ENCODE peak calls at places on chromosomes 4 and X, in eight cellular contexts. X, F, N, I, G, D, V and W are unnamed samples.

GRCh38 chr4:56356650-56357049 is 30.6 kb downstream of the AASDH start:
- DNase-seq in V (no peak), X (no peak), G (no peak), F (no peak), N (no peak), D (no peak), I (no peak), W (no peak)

GRCh38 chr4:174217273-174218126 is 66.0 kb downstream of the FBXO8 start:
- DNase-seq in G (peak; percentile 37), V (peak; percentile 4), N (no peak), I (peak; percentile 45), D (no peak), X (no peak), F (no peak), W (no peak)

GRCh38 chr4:28225005-28225404 is 1364.4 kb downstream of the STIM2 start:
- DNase-seq in F (no peak), D (no peak), I (peak; percentile 67), X (no peak), V (peak; percentile 18), N (peak; percentile 27), G (peak; percentile 67), W (no peak)

GRCh38 chr4:121256887-121257426 is 92.8 kb upstream of the TNIP3 start:
- DNase-seq in I (no peak), D (no peak), N (no peak), G (no peak), V (no peak), F (no peak), X (no peak), W (no peak)

GRCh38 chr4:39855909-39856512 is 121.7 kb downstream of the PDS5A start:
- DNase-seq in G (peak; percentile 48), F (no peak), D (no peak), X (no peak), I (no peak), V (no peak), N (no peak), W (no peak)

GRCh38 chrX:72297953-72298730 is 7.6 kb downstream of the CITED1 start:
- DNase-seq in V (no peak), N (peak; percentile 23), I (peak; percentile 41), X (no peak), F (no peak), G (no peak), D (no peak), W (no peak)

GRCh38 chr4:180610317-180610716 is 1632.9 kb upstream of the TENM3 start:
- DNase-seq in V (no peak), D (no peak), N (no peak), X (no peak), F (no peak), I (no peak), G (peak; percentile 25), W (no peak)

GRCh38 chr4:60663769-60664168 is 536.4 kb upstream of the ADGRL3 start:
- DNase-seq in D (no peak), N (no peak), I (no peak), G (no peak), V (no peak), X (no peak), F (no peak), W (no peak)

GRCh38 chr4:87451537-87451936 is 29.2 kb downstream of the NUDT9 start:
- DNase-seq in V (no peak), X (no peak), G (no peak), F (no peak), D (no peak), N (no peak), I (no peak), W (no peak)

GRCh38 chr4:117085185-117085701 is at the start of gene TRAM1L1:
- DNase-seq in X (peak; percentile 37), D (peak; percentile 64), V (peak; percentile 49), N (peak; percentile 94), G (peak; percentile 63), F (peak; percentile 40), I (peak; percentile 87), W (no peak)

GRCh38 chr4:95627709-95628108 is 78.9 kb upstream of the UNC5C start:
- DNase-seq in X (no peak), D (no peak), V (no peak), F (no peak), G (no peak), N (no peak), I (no peak), W (no peak)

GRCh38 chrX:150361777-150362351 is 1.3 kb upstream of the MAMLD1 start:
- DNase-seq in X (no peak), V (no peak), F (no peak), D (peak; percentile 19), N (no peak), I (peak; percentile 36), G (peak; percentile 29), W (no peak)

GRCh38 chr4:2593003-2593402 is 56.6 kb downstream of the FAM193A start:
- DNase-seq in X (no peak), N (no peak), D (no peak), I (no peak), V (no peak), G (no peak), F (no peak), W (no peak)

GRCh38 chrX:106588801-106589200 is 23.0 kb upstream of the RADX start:
- DNase-seq in F (no peak), X (no peak), V (no peak), I (no peak), N (no peak), G (no peak), D (no peak), W (no peak)

GRCh38 chr4:170229021-170229420 is 139.3 kb upstream of the AADAT start:
- DNase-seq in F (no peak), N (no peak), I (peak; percentile 53), G (no peak), V (no peak), X (no peak), D (no peak), W (no peak)

GRCh38 chrX:47578692-47579091 is 3.5 kb upstream of the TIMP1 start:
- DNase-seq in I (no peak), N (no peak), F (no peak), D (no peak), G (no peak), X (no peak), V (no peak), W (no peak)

GRCh38 chrX:47579537-47579936 is 2.7 kb upstream of the TIMP1 start:
- DNase-seq in V (no peak), G (peak; percentile 90), X (peak; percentile 67), I (no peak), N (no peak), D (no peak), F (no peak), W (no peak)

GRCh38 chrX:47576021-47576898 is 6.0 kb upstream of the TIMP1 start:
- DNase-seq in G (no peak), N (no peak), F (no peak), D (no peak), V (no peak), X (no peak), I (no peak), W (no peak)

GRCh38 chrX:47577901-47578300 is 4.3 kb upstream of the TIMP1 start:
- DNase-seq in X (no peak), F (no peak), N (no peak), D (no peak), V (no peak), I (no peak), G (no peak), W (no peak)

DNA sequence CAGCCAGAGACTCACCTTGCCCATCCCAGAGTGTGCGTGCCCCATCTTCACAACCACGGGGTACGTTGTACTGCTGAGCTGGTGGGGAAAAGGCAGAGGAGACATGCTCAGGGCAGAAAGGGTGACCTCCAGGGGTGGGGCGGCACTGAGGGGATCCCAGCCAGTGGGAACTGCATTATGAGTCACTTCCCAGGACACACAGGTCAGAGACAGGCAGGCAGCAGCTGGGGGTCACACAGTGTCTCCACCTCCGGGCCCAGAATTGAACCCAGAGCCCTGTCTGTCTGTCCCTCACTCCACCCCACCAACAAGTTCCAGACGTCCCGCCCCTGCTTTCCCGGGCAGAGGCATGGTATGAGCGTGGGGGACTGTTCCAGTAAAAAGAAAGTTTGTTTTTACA is 4.8 kb upstream of the TIMP1 start:
- DNase-seq in X (no peak), I (no peak), N (no peak), V (no peak), G (no peak), F (no peak), D (no peak), W (no peak)
- H3K4me1 ChIP-seq in X (peaks cover 15% of the 10 kb centered on the region), I (peaks cover 6% of the 10 kb centered on the region), N (no peaks in the 10 kb centered on the region), V (no peaks in the 10 kb centered on the region), G (peaks cover 34% of the 10 kb centered on the region), F (peaks cover 18% of the 10 kb centered on the region), D (no peaks in the 10 kb centered on the region), W (peaks cover 4% of the 10 kb centered on the region)

GRCh38 chr4:159163522-159163921 is 60.6 kb downstream of the RAPGEF2 start:
- DNase-seq in I (no peak), X (no peak), D (no peak), V (no peak), F (no peak), N (no peak), G (no peak), W (no peak)

GRCh38 chr4:159169903-159170302 is 67.0 kb downstream of the RAPGEF2 start:
- DNase-seq in I (no peak), V (no peak), N (no peak), D (no peak), F (no peak), X (no peak), G (no peak), W (no peak)

GRCh38 chr4:159174645-159175147 is 71.8 kb downstream of the RAPGEF2 start:
- DNase-seq in V (no peak), D (no peak), G (peak; percentile 12), N (no peak), I (no peak), F (no peak), X (no peak), W (no peak)

GRCh38 chr4:159171287-159171686 is 68.4 kb downstream of the RAPGEF2 start:
- DNase-seq in V (no peak), G (no peak), F (no peak), D (no peak), I (no peak), N (no peak), X (no peak), W (no peak)

DNA sequence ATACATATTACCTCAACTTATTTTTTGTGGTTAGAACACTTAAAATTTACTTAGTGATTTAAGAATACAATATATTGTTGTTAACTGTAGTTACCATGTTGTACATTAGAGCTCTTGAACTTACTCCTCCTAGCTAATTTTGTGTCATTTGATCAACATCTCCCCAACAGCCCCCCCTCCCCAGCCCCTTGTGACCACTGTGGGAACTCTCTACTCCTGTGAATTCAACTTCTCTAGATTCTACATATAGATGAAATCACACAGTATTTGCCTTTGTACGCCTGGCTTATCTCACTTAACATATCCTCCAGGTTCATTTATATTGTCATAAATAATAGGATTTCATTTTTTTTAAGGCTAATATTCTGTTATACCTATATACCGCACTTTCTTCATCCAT is 66.5 kb downstream of the RAPGEF2 start:
- DNase-seq in N (no peak), X (no peak), G (no peak), F (no peak), V (no peak), I (no peak), D (no peak), W (no peak)
- H3K27me3 ChIP-seq in N (no peaks in the 10 kb centered on the region), X (no peaks in the 10 kb centered on the region), G (no peaks in the 10 kb centered on the region), F (no peaks in the 10 kb centered on the region), V (no peaks in the 10 kb centered on the region), I (no peaks in the 10 kb centered on the region), D (no peaks in the 10 kb centered on the region), W (no peaks in the 10 kb centered on the region)

GRCh38 chr4:142707397-142707796 is 138.7 kb downstream of the INPP4B start:
- DNase-seq in X (no peak), F (no peak), D (no peak), N (no peak), V (no peak), I (no peak), G (no peak), W (no peak)
- H3K4me1 ChIP-seq in X (no peaks in the 10 kb centered on the region), F (no peaks in the 10 kb centered on the region), D (no peaks in the 10 kb centered on the region), N (no peaks in the 10 kb centered on the region), V (no peaks in the 10 kb centered on the region), I (no peaks in the 10 kb centered on the region), G (no peaks in the 10 kb centered on the region), W (peaks cover 49% of the 10 kb centered on the region)

GRCh38 chrX:34580069-34580468 is 77.0 kb downstream of the TMEM47 start:
- DNase-seq in F (no peak), V (no peak), X (no peak), N (no peak), I (no peak), D (no peak), G (no peak), W (no peak)
- H3K27me3 ChIP-seq in F (no peaks in the 10 kb centered on the region), V (no peaks in the 10 kb centered on the region), X (no peaks in the 10 kb centered on the region), N (no peaks in the 10 kb centered on the region), I (no peaks in the 10 kb centered on the region), D (no peaks in the 10 kb centered on the region), G (no peaks in the 10 kb centered on the region), W (no peaks in the 10 kb centered on the region)